ENCODE peak calls at places on chromosomes 1 and 21, in seven cellular contexts. One of them, this sample, is unnamed.

GRCh38 chr1:23168079-23168461 is 586 bp downstream of the LUZP1 start:
- DNase-seq in H1: no peak
- DNase-seq in HepG2: no peak
- DNase-seq in K562: peak; percentile 67
- DNase-seq in HCT116: no peak
- DNase-seq in SK-N-SH: peak; percentile 87
- DNase-seq in GM12878: no peak
- DNase-seq in this sample: no peak

GRCh38 chr1:216500273-216500967 is 77.2 kb upstream of the USH2A start:
- DNase-seq in H1: no peak
- DNase-seq in HepG2: peak; percentile 2
- DNase-seq in K562: no peak
- DNase-seq in HCT116: no peak
- DNase-seq in SK-N-SH: no peak
- DNase-seq in GM12878: no peak
- DNase-seq in this sample: no peak

GRCh38 chr21:40185208-40185607 is 318.0 kb downstream of the PCP4 start:
- DNase-seq in H1: no peak
- DNase-seq in HepG2: no peak
- DNase-seq in K562: no peak
- DNase-seq in HCT116: no peak
- DNase-seq in SK-N-SH: no peak
- DNase-seq in GM12878: no peak
- DNase-seq in this sample: no peak

GRCh38 chr1:36734356-36734755 is 251.6 kb upstream of the CSF3R start:
- DNase-seq in H1: no peak
- DNase-seq in HepG2: no peak
- DNase-seq in K562: no peak
- DNase-seq in HCT116: no peak
- DNase-seq in SK-N-SH: no peak
- DNase-seq in GM12878: no peak
- DNase-seq in this sample: no peak

GRCh38 chr1:116755036-116755435 is 806 bp downstream of the CD2 start:
- DNase-seq in H1: no peak
- DNase-seq in HepG2: no peak
- DNase-seq in K562: no peak
- DNase-seq in HCT116: no peak
- DNase-seq in SK-N-SH: no peak
- DNase-seq in GM12878: no peak
- DNase-seq in this sample: no peak

GRCh38 chr1:30404341-30404740 is 319.0 kb downstream of the MATN1 start:
- DNase-seq in H1: no peak
- DNase-seq in HepG2: no peak
- DNase-seq in K562: no peak
- DNase-seq in HCT116: no peak
- DNase-seq in SK-N-SH: no peak
- DNase-seq in GM12878: no peak
- DNase-seq in this sample: no peak

GRCh38 chr1:112807117-112807516 is 92.0 kb upstream of the PPM1J start:
- DNase-seq in H1: no peak
- DNase-seq in HepG2: no peak
- DNase-seq in K562: peak; percentile 2
- DNase-seq in HCT116: no peak
- DNase-seq in SK-N-SH: no peak
- DNase-seq in GM12878: no peak
- DNase-seq in this sample: no peak

GRCh38 chr1:111973150-111973549 is 16.3 kb downstream of the KCND3 start:
- DNase-seq in H1: no peak
- DNase-seq in HepG2: no peak
- DNase-seq in K562: no peak
- DNase-seq in HCT116: no peak
- DNase-seq in SK-N-SH: no peak
- DNase-seq in GM12878: no peak
- DNase-seq in this sample: no peak

GRCh38 chr1:202058001-202058908 is 47.9 kb downstream of the ELF3 start:
- DNase-seq in H1: no peak
- DNase-seq in HepG2: peak; percentile 94
- DNase-seq in K562: peak; percentile 5
- DNase-seq in HCT116: no peak
- DNase-seq in SK-N-SH: no peak
- DNase-seq in GM12878: no peak
- DNase-seq in this sample: no peak

GRCh38 chr1:194004146-194004545 is 817.7 kb upstream of the B3GALT2 start:
- DNase-seq in H1: no peak
- DNase-seq in HepG2: no peak
- DNase-seq in K562: no peak
- DNase-seq in HCT116: no peak
- DNase-seq in SK-N-SH: no peak
- DNase-seq in GM12878: no peak
- DNase-seq in this sample: no peak

GRCh38 chr1:212614398-212615091 is 6.0 kb downstream of the ATF3 start:
- DNase-seq in H1: no peak
- DNase-seq in HepG2: no peak
- DNase-seq in K562: no peak
- DNase-seq in HCT116: no peak
- DNase-seq in SK-N-SH: no peak
- DNase-seq in GM12878: no peak
- DNase-seq in this sample: no peak

GRCh38 chr1:69492286-69492685 is 75.4 kb upstream of the LRRC7 start:
- DNase-seq in H1: no peak
- DNase-seq in HepG2: no peak
- DNase-seq in K562: no peak
- DNase-seq in HCT116: no peak
- DNase-seq in SK-N-SH: no peak
- DNase-seq in GM12878: no peak
- DNase-seq in this sample: no peak

GRCh38 chr1:36224537-36225297 is 474 bp downstream of the THRAP3 start:
- DNase-seq in H1: peak; percentile 23
- DNase-seq in HepG2: peak; percentile 89
- DNase-seq in K562: no peak
- DNase-seq in HCT116: peak; percentile 61
- DNase-seq in SK-N-SH: peak; percentile 84
- DNase-seq in GM12878: no peak
- DNase-seq in this sample: peak; percentile 38

GRCh38 chr1:81377406-81377805 is 423.3 kb upstream of the ADGRL2 start:
- DNase-seq in H1: no peak
- DNase-seq in HepG2: no peak
- DNase-seq in K562: no peak
- DNase-seq in HCT116: no peak
- DNase-seq in SK-N-SH: no peak
- DNase-seq in GM12878: no peak
- DNase-seq in this sample: no peak

GRCh38 chr1:186002426-186002825 is 268.2 kb downstream of the HMCN1 start:
- DNase-seq in H1: no peak
- DNase-seq in HepG2: no peak
- DNase-seq in K562: no peak
- DNase-seq in HCT116: no peak
- DNase-seq in SK-N-SH: no peak
- DNase-seq in GM12878: no peak
- DNase-seq in this sample: no peak

GRCh38 chr21:18661842-18662241 is 258.3 kb upstream of the TMPRSS15 start:
- DNase-seq in H1: no peak
- DNase-seq in HepG2: no peak
- DNase-seq in K562: no peak
- DNase-seq in HCT116: no peak
- DNase-seq in SK-N-SH: no peak
- DNase-seq in GM12878: no peak
- DNase-seq in this sample: no peak

GRCh38 chr1:12616709-12617373 is 1.2 kb downstream of the DHRS3 start:
- DNase-seq in H1: no peak
- DNase-seq in HepG2: no peak
- DNase-seq in K562: no peak
- DNase-seq in HCT116: no peak
- DNase-seq in SK-N-SH: peak; percentile 71
- DNase-seq in GM12878: no peak
- DNase-seq in this sample: no peak

DNA sequence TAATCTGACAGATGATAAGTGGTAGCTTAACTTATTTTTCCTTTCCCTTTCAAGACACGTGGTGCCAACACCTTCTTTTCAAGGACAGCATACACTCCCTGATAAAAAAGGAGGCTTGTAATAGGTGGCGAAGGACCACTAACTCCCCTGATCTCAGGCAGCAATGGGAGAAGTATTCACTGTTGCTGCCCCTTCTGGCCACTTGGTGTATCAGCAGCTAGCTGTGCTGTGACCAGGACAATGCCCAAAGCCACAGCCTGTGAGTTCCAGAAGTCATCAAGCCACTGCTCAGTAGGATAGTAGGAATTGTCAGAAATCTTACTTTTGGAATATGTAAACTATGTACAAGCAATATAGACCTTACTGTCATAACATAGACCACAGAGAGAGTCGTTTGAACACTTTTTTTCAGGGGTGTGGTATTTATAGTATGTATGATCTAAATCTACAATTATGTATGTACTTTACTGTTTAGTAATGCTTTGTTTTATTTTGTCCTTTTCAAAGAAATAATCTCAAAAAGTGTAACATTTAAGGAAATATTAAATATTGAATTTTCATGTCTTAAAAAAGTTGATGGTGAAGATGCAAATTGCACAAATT is 248.3 kb upstream of the CAMK1G start:
- DNase-seq in H1: peak; percentile 33
- DNase-seq in HepG2: peak; percentile 3
- DNase-seq in K562: peak; percentile 65
- DNase-seq in HCT116: peak; percentile 28
- DNase-seq in SK-N-SH: peak; percentile 59
- DNase-seq in GM12878: no peak
- DNase-seq in this sample: peak; percentile 20
- TF ChIP-seq SIN3A in H1: no peak
- TF ChIP-seq SIN3A in HepG2: no peak
- TF ChIP-seq SIN3A in K562: no peak
- TF ChIP-seq SIN3A in HCT116: no peak
- TF ChIP-seq SIN3A in SK-N-SH: no peak
- TF ChIP-seq SIN3A in GM12878: no peak
- TF ChIP-seq SIN3A in this sample: no peak

DNA sequence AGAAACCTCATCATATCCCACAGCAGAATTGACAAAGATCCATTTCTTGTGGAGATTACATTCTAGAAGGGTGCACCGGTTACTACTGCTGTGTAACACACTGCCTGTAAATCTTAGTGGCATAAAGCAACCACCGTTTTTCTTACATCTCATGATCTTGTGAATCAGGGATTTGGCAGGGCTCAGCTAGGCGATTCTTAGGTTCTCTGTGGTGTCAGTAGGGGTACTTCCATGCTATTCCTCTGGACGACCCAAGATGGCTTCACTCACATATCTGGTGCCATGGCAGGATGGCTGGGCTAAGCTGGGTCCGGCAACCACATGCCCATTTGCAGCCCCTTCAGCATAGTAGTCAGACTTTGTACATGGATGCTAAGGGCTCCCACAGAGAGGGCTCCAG is 179.8 kb upstream of the TMEM51 start:
- DNase-seq in H1: no peak
- DNase-seq in HepG2: no peak
- DNase-seq in K562: no peak
- DNase-seq in HCT116: no peak
- DNase-seq in SK-N-SH: no peak
- DNase-seq in GM12878: no peak
- DNase-seq in this sample: no peak
- TF ChIP-seq SIN3A in H1: no peak
- TF ChIP-seq SIN3A in HepG2: no peak
- TF ChIP-seq SIN3A in K562: no peak
- TF ChIP-seq SIN3A in HCT116: no peak
- TF ChIP-seq SIN3A in SK-N-SH: no peak
- TF ChIP-seq SIN3A in GM12878: no peak
- TF ChIP-seq SIN3A in this sample: no peak

GRCh38 chr1:27592600-27593340 is 11.2 kb downstream of the AHDC1 start:
- DNase-seq in H1: no peak
- DNase-seq in HepG2: no peak
- DNase-seq in K562: no peak
- DNase-seq in HCT116: no peak
- DNase-seq in SK-N-SH: no peak
- DNase-seq in GM12878: no peak
- DNase-seq in this sample: no peak

GRCh38 chr1:27593341-27594326 is 10.3 kb downstream of the AHDC1 start:
- DNase-seq in H1: no peak
- DNase-seq in HepG2: no peak
- DNase-seq in K562: no peak
- DNase-seq in HCT116: no peak
- DNase-seq in SK-N-SH: no peak
- DNase-seq in GM12878: no peak
- DNase-seq in this sample: no peak

GRCh38 chr1:27590917-27591508 is 12.9 kb downstream of the AHDC1 start:
- DNase-seq in H1: no peak
- DNase-seq in HepG2: no peak
- DNase-seq in K562: no peak
- DNase-seq in HCT116: no peak
- DNase-seq in SK-N-SH: no peak
- DNase-seq in GM12878: no peak
- DNase-seq in this sample: no peak

GRCh38 chr1:27591622-27592021 is 12.3 kb downstream of the AHDC1 start:
- DNase-seq in H1: no peak
- DNase-seq in HepG2: no peak
- DNase-seq in K562: no peak
- DNase-seq in HCT116: no peak
- DNase-seq in SK-N-SH: no peak
- DNase-seq in GM12878: no peak
- DNase-seq in this sample: no peak

GRCh38 chr1:27592191-27592590 is 11.8 kb downstream of the AHDC1 start:
- DNase-seq in H1: no peak
- DNase-seq in HepG2: no peak
- DNase-seq in K562: no peak
- DNase-seq in HCT116: no peak
- DNase-seq in SK-N-SH: no peak
- DNase-seq in GM12878: no peak
- DNase-seq in this sample: no peak
- TF ChIP-seq SIN3A in H1: no peak
- TF ChIP-seq SIN3A in HepG2: no peak
- TF ChIP-seq SIN3A in K562: no peak
- TF ChIP-seq SIN3A in HCT116: no peak
- TF ChIP-seq SIN3A in SK-N-SH: no peak
- TF ChIP-seq SIN3A in GM12878: no peak
- TF ChIP-seq SIN3A in this sample: no peak

DNA sequence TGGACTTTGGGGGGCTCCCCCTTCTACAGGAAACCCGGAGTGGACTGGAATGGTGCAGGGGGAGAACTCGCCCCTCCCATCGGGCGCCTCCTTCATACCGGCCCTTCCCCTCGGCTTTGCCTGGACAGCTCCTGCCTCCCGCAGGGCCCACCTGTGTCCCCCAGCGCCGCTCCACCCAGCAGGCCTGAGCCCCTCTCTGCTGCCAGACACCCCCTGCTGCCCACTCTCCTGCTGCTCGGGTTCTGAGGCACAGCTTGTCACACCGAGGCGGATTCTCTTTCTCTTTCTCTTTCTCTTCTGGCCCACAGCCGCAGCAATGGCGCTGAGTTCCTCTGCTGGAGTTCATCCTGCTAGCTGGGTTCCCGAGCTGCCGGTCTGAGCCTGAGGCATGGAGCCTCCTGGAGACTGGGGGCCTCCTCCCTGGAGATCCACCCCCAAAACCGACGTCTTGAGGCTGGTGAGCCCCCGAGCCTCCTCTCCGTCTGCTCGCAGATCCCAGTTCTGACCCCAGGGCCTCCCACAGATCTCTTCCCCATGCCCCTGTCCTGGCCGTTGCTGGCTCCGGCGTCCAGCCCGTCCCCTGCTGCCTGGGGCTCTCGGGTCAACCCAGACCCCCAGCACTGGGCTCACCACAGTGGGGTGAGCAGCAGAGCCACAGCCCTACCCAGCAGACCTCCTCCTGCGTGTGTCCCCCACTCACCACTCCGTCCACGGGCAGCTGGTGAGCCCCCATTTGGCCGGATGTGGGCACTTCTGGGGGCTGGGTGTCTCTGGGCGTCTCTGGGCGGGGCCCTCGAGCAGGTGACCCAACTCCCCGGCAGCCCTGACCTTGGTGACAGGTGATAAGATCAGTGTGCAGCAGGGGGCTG is at the start of gene TNFRSF14:
- DNase-seq in H1: no peak
- DNase-seq in HepG2: no peak
- DNase-seq in K562: peak; percentile 74
- DNase-seq in HCT116: no peak
- DNase-seq in SK-N-SH: no peak
- DNase-seq in GM12878: no peak
- DNase-seq in this sample: no peak
- TF ChIP-seq SIN3A in H1: no peak
- TF ChIP-seq SIN3A in HepG2: no peak
- TF ChIP-seq SIN3A in K562: no peak
- TF ChIP-seq SIN3A in HCT116: no peak
- TF ChIP-seq SIN3A in SK-N-SH: no peak
- TF ChIP-seq SIN3A in GM12878: peak; percentile 59
- TF ChIP-seq SIN3A in this sample: no peak

This sample was measured in Panc1.